ENCODE peak calls at places on chromosome 14, in nine cellular contexts. Q is ovary; H is stimulated activated CD4-positive, alpha-beta T cell treated with anti-CD3 and anti-CD28 coated beads, Interleukin-15, amount 100 ng/mL, for 1 hour; E is AG04450; G is right lobe of liver; B is prostate gland; L is Right ventricle myocardium superior; R is KG1; S is AG04449. P is an unnamed sample.

GRCh38 chr14:103846569-103847438 is 571 bp downstream of the PPP1R13B start:
- DNase-seq in R (no peak), B (no peak), G (peak), S (no peak), L (peak), H (no peak), Q (peak), E (no peak), P (no peak)

GRCh38 chr14:50666772-50667490 is 1.2 kb downstream of the SAV1 start:
- DNase-seq in L (peak), S (peak), R (no peak), G (no peak), E (no peak), Q (peak), H (no peak), B (peak), P (no peak)

GRCh38 chr14:102442241-102443211 is 67.0 kb downstream of the ANKRD9 start:
- DNase-seq in Q (no peak), G (no peak), H (no peak), S (no peak), L (no peak), E (no peak), B (no peak), R (no peak), P (no peak)

GRCh38 chr14:75519826-75520692 is 2.2 kb upstream of the BATF start:
- DNase-seq in B (no peak), G (no peak), E (peak), Q (no peak), L (no peak), H (no peak), R (no peak), S (no peak), P (no peak)

GRCh38 chr14:52797653-52798052 is 6.2 kb upstream of the GNPNAT1 start:
- DNase-seq in S (no peak), B (no peak), H (no peak), Q (no peak), G (no peak), L (no peak), E (no peak), R (no peak), P (no peak)

GRCh38 chr14:105885561-105886320 is 359.4 kb downstream of the TMEM121 start:
- DNase-seq in E (no peak), B (no peak), S (no peak), L (no peak), H (no peak), R (no peak), Q (peak), G (peak), P (no peak)

GRCh38 chr14:22668417-22668816 is 24.3 kb upstream of the OR6J1 start:
- DNase-seq in S (no peak), G (no peak), R (no peak), H (no peak), L (no peak), E (no peak), Q (no peak), B (no peak), P (no peak)

GRCh38 chr14:71166434-71166833 is 259.2 kb downstream of the PCNX1 start:
- DNase-seq in S (no peak), L (no peak), B (no peak), G (no peak), H (no peak), Q (no peak), R (no peak), E (peak), P (peak)

GRCh38 chr14:85528080-85528881 is 1.7 kb upstream of the FLRT2 start:
- DNase-seq in Q (peak), R (no peak), H (no peak), G (no peak), E (no peak), B (peak), S (peak), L (no peak), P (no peak)

GRCh38 chr14:90774316-90774715 is 41.9 kb downstream of the TTC7B start:
- DNase-seq in R (no peak), Q (no peak), H (no peak), L (no peak), G (no peak), B (no peak), E (no peak), S (no peak), P (no peak)

GRCh38 chr14:104974665-104975390 is 3.3 kb downstream of the AHNAK2 start:
- DNase-seq in G (peak), Q (no peak), R (no peak), H (no peak), E (no peak), B (no peak), S (no peak), L (peak), P (no peak)

GRCh38 chr14:59570122-59570521 is 6.5 kb downstream of the CCDC175 start:
- DNase-seq in Q (no peak), H (no peak), B (no peak), R (no peak), L (no peak), G (no peak), E (no peak), S (no peak), P (no peak)

GRCh38 chr14:105011312-105011990 is 9.4 kb downstream of the CDCA4 start:
- DNase-seq in Q (no peak), S (no peak), R (no peak), H (no peak), E (no peak), G (no peak), B (no peak), L (no peak), P (no peak)

GRCh38 chr14:104358528-104359300 is 220.3 kb downstream of the KIF26A start:
- DNase-seq in E (no peak), S (no peak), H (no peak), G (no peak), R (no peak), B (no peak), L (peak), Q (no peak), P (no peak)

GRCh38 chr14:76154539-76155126 is 2.9 kb downstream of the GPATCH2L start:
- DNase-seq in S (no peak), R (no peak), B (no peak), E (no peak), G (no peak), H (no peak), L (no peak), Q (no peak), P (no peak)

GRCh38 chr14:35286707-35287106 is 5.5 kb upstream of the PSMA6 start:
- DNase-seq in R (peak), E (no peak), L (no peak), Q (no peak), G (no peak), S (no peak), B (no peak), H (no peak), P (no peak)